ENCODE peak calls at places on chromosomes 2 and 18, in seven cellular contexts. Y is upper lobe of right lung, P is DMS153, C is right cardiac atrium, D is fibroblast of mammary gland, G is pancreas, B is lower lobe of right lung. U is an unnamed sample.

GRCh38 chr2:100104718-100105677 is 37.4 kb downstream of the AFF3 start:
- DNase-seq in G (no peak), B (no peak), C (peak), Y (peak), D (no peak), P (no peak), U (no peak)

GRCh38 chr2:230661072-230661957 is 51.3 kb upstream of the CAB39 start:
- DNase-seq in Y (no peak), B (no peak), G (no peak), P (no peak), D (no peak), C (no peak), U (no peak)

GRCh38 chr18:5142859-5143258 is 54.2 kb downstream of the AKAIN1 start:
- DNase-seq in D (no peak), P (no peak), G (no peak), C (no peak), Y (no peak), B (no peak), U (no peak)

GRCh38 chr2:31828891-31829290 is 181.9 kb downstream of the MEMO1 start:
- DNase-seq in D (peak), Y (no peak), P (no peak), B (no peak), G (no peak), C (no peak), U (no peak)

GRCh38 chr2:208880171-208880570 is 473.6 kb downstream of the PTH2R start:
- DNase-seq in G (no peak), P (no peak), D (no peak), Y (no peak), C (no peak), B (no peak), U (no peak)

GRCh38 chr2:55163895-55164509 is 68.1 kb downstream of the CLHC1 start:
- DNase-seq in Y (no peak), C (no peak), D (no peak), P (peak), B (no peak), G (peak), U (no peak)

GRCh38 chr2:164824865-164825264 is 16.8 kb downstream of the COBLL1 start:
- DNase-seq in B (no peak), Y (no peak), P (no peak), C (no peak), G (no peak), D (peak), U (no peak)

GRCh38 chr18:31203086-31203793 is 40.6 kb upstream of the DSC1 start:
- DNase-seq in P (no peak), C (peak), B (peak), Y (peak), G (no peak), D (no peak), U (no peak)